ENCODE peak calls at places on chromosomes 11 and 22, in seven cellular contexts. M is fibroblast of lung, Z is fibroblast of the aortic adventitia, D is CD14-positive monocyte, L is endothelial cell, K is hepatocyte, P is heart left ventricle. R is an unnamed sample.

GRCh38 chr22:18145676-18146388 is 4.1 kb upstream of the USP18 start:
- DNase-seq in M (no peak), Z (no peak), D (no peak), L (no peak), K (no peak), P (no peak), R (no peak)

GRCh38 chr22:38069372-38070249 is 12.4 kb downstream of the PICK1 start:
- DNase-seq in M (peak), Z (peak), D (no peak), L (no peak), K (peak), P (peak), R (peak)

GRCh38 chr11:102940714-102941588 is 14.6 kb downstream of the MMP13 start:
- DNase-seq in M (peak), Z (peak), D (no peak), L (peak), K (peak), P (peak), R (peak)

GRCh38 chr22:43434601-43435311 is 22.9 kb downstream of the MPPED1 start:
- DNase-seq in M (no peak), Z (no peak), D (no peak), L (no peak), K (no peak), P (no peak), R (no peak)

GRCh38 chr11:101127348-101127698 is 2.3 kb downstream of the PGR start:
- DNase-seq in M (peak), Z (no peak), D (no peak), L (peak), K (peak), P (peak), R (peak)

GRCh38 chr22:19843857-19844422 is 10.7 kb downstream of the GNB1L start:
- DNase-seq in M (no peak), Z (no peak), D (no peak), L (no peak), K (no peak), P (no peak), R (no peak)

GRCh38 chr11:44014968-44015623 is 32.7 kb upstream of the ACCSL start:
- DNase-seq in M (no peak), Z (peak), D (no peak), L (no peak), K (no peak), P (no peak), R (no peak)

GRCh38 chr11:2575611-2576051 is 124.2 kb downstream of the KCNQ1OT1 start:
- DNase-seq in M (no peak), Z (no peak), D (no peak), L (no peak), K (no peak), P (peak), R (no peak)

GRCh38 chr11:130369141-130369691 is 54.5 kb upstream of the ZBTB44 start:
- DNase-seq in M (no peak), Z (no peak), D (no peak), L (no peak), K (no peak), P (no peak), R (no peak)

GRCh38 chr11:75073459-75074190 is 23.1 kb downstream of the OR2AT4 start:
- DNase-seq in M (no peak), Z (no peak), D (no peak), L (no peak), K (no peak), P (no peak), R (no peak)
- TF ChIP-seq CTCF in M (no peak), Z (no peak), D (no peak), L (no peak), K (no peak), P (no peak), R (no peak)

DNA sequence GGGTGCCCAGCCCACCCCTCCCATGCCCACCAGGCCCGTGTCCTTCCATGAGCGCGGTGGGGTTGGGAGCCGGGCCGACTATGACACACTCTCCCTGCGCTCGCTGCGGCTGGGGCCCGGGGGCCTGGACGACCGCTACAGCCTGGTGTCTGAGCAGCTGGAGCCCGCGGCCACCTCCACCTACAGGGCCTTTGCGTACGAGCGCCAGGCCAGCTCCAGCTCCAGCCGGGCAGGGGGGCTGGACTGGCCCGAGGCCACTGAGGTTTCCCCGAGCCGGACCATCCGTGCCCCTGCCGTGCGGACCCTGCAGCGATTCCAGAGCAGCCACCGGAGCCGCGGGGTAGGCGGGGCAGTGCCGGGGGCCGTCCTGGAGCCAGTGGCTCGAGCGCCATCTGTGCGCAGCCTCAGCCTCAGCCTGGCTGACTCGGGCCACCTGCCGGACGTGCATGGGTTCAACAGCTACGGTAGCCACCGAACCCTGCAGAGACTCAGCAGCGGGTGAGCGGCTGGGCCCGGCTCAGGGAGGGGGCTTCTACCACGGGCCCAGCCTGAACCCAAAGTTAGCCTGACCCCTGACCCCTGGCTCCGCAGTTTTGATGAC is 3.0 kb downstream of the PKP3 start:
- DNase-seq in M (peak), Z (peak), D (no peak), L (no peak), K (no peak), P (peak), R (peak)
- TF ChIP-seq CTCF in M (peak), Z (peak), D (peak), L (no peak), K (no peak), P (peak), R (peak)

GRCh38 chr11:58629857-58630256 is 7.4 kb downstream of the CNTF start:
- DNase-seq in M (peak), Z (peak), D (no peak), L (peak), K (peak), P (no peak), R (no peak)
- TF ChIP-seq CTCF in M (peak), Z (peak), D (peak), L (peak), K (peak), P (no peak), R (no peak)

GRCh38 chr22:40819741-40820140 is 595 bp upstream of the SLC25A17 start:
- DNase-seq in M (peak), Z (peak), D (no peak), L (no peak), K (no peak), P (no peak), R (no peak)
- TF ChIP-seq CTCF in M (no peak), Z (no peak), D (no peak), L (no peak), K (no peak), P (no peak), R (no peak)

R was measured in uterus.